ENCODE peak calls at places on chromosomes 2 and 18, in four cellular contexts. B, I, U and K are unnamed samples.

GRCh38 chr2:216222650-216223352 is 113.7 kb downstream of the XRCC5 start:
- DNase-seq in U (no peak), B (no peak), I (no peak), K (peak; percentile 33)

GRCh38 chr2:50490991-50491390 is 540.9 kb downstream of the NRXN1 start:
- DNase-seq in I (no peak), U (no peak), B (no peak), K (no peak)

GRCh38 chr2:158269143-158269542 is 167.5 kb downstream of the UPP2 start:
- DNase-seq in U (no peak), B (no peak), I (no peak), K (no peak)

GRCh38 chr2:172089005-172089504 is 3.7 kb downstream of the DLX1 start:
- DNase-seq in B (no peak), U (no peak), I (no peak), K (no peak)

GRCh38 chr2:196445991-196446390 is 193.5 kb upstream of the CCDC150 start:
- DNase-seq in I (no peak), B (no peak), U (no peak), K (no peak)

GRCh38 chr2:134739879-134740301 is 21.1 kb upstream of the TMEM163 start:
- DNase-seq in B (no peak), I (no peak), U (no peak), K (no peak)

GRCh38 chr18:80175451-80176235 is 66.6 kb downstream of the ADNP2 start:
- DNase-seq in B (no peak), I (no peak), U (no peak), K (no peak)

GRCh38 chr2:204645018-204645775 is 99.9 kb downstream of the PARD3B start:
- DNase-seq in U (no peak), B (no peak), I (no peak), K (no peak)

GRCh38 chr2:161990741-161991140 is 83.3 kb downstream of the DPP4 start:
- DNase-seq in B (peak; percentile 53), I (peak; percentile 62), U (no peak), K (no peak)

GRCh38 chr2:180203972-180204371 is 196.9 kb upstream of the CWC22 start:
- DNase-seq in I (no peak), U (no peak), B (no peak), K (no peak)

GRCh38 chr2:72788756-72789155 is 37.1 kb downstream of the EXOC6B start:
- DNase-seq in I (no peak), B (no peak), U (no peak), K (no peak)

GRCh38 chr2:189830510-189830909 is 46.3 kb downstream of the PMS1 start:
- DNase-seq in U (no peak), B (no peak), I (no peak), K (no peak)

GRCh38 chr2:19607931-19608762 is 249.7 kb upstream of the OSR1 start:
- DNase-seq in U (no peak), B (no peak), I (no peak), K (no peak)

GRCh38 chr2:128227862-128228261 is 90.8 kb downstream of the HS6ST1 start:
- DNase-seq in U (no peak), I (no peak), B (no peak), K (no peak)

GRCh38 chr2:232611559-232612218 is 21.7 kb upstream of the EFHD1 start:
- DNase-seq in U (peak; percentile 62), I (peak; percentile 61), B (no peak), K (peak; percentile 30)

GRCh38 chr2:144132357-144132756 is 387.6 kb downstream of the ZEB2 start:
- DNase-seq in B (no peak), U (no peak), I (no peak), K (no peak)

GRCh38 chr2:238916875-238917590 is 69.1 kb downstream of the TWIST2 start:
- DNase-seq in U (no peak), B (no peak), I (no peak), K (no peak)

GRCh38 chr2:231331533-231331932 is 64.0 kb upstream of the B3GNT7 start:
- DNase-seq in U (no peak), I (no peak), B (no peak), K (no peak)

GRCh38 chr18:79598046-79598884 is 81.3 kb upstream of the CTDP1 start:
- DNase-seq in U (no peak), B (no peak), I (no peak), K (no peak)

GRCh38 chr2:5560981-5561380 is 131.2 kb upstream of the SOX11 start:
- DNase-seq in I (no peak), B (no peak), U (no peak), K (no peak)

GRCh38 chr2:105812180-105813044 is 67.7 kb downstream of the NCK2 start:
- DNase-seq in B (no peak), I (peak; percentile 60), U (peak; percentile 41), K (no peak)

GRCh38 chr2:70979626-70980025 is 1.2 kb downstream of the ANKRD53 start:
- DNase-seq in I (no peak), U (no peak), B (no peak), K (no peak)

GRCh38 chr18:31980863-31981262 is 37.8 kb upstream of the RNF125 start:
- DNase-seq in B (no peak), U (no peak), I (no peak), K (no peak)

GRCh38 chr2:189210250-189211075 is 30.9 kb upstream of the COL5A2 start:
- DNase-seq in U (peak; percentile 56), I (no peak), B (peak; percentile 24), K (no peak)

GRCh38 chr2:206390181-206390580 is 53.2 kb upstream of the ADAM23 start:
- DNase-seq in I (no peak), B (no peak), U (no peak), K (no peak)

GRCh38 chr2:40363631-40364030 is 88.3 kb downstream of the SLC8A1 start:
- DNase-seq in I (no peak), U (no peak), B (no peak), K (no peak)

GRCh38 chr2:180015951-180016709 is 9.0 kb upstream of the CWC22 start:
- DNase-seq in U (no peak), I (no peak), B (no peak), K (no peak)

GRCh38 chr2:101737478-101738240 is 40.2 kb downstream of the MAP4K4 start:
- DNase-seq in I (no peak), U (no peak), B (no peak), K (no peak)

GRCh38 chr2:18065264-18065663 is 186.8 kb downstream of the KCNS3 start:
- DNase-seq in U (no peak), B (no peak), I (no peak), K (no peak)

GRCh38 chr2:27893031-27893430 is 2.5 kb downstream of the BABAM2 start:
- DNase-seq in B (no peak), U (no peak), I (no peak), K (no peak)

GRCh38 chr2:139383532-139383931 is 603.3 kb upstream of the NXPH2 start:
- DNase-seq in U (no peak), I (no peak), B (no peak), K (no peak)

GRCh38 chr2:139389391-139389790 is 609.2 kb upstream of the NXPH2 start:
- DNase-seq in B (no peak), I (no peak), U (no peak), K (no peak)

GRCh38 chr2:139386401-139386800 is 606.2 kb upstream of the NXPH2 start:
- DNase-seq in I (no peak), B (no peak), U (no peak), K (no peak)
- TF ChIP-seq TCF7L2 in I (no peak), B (no peak), U (no peak), K (no peak)

GRCh38 chr2:241562269-241562891 is 3.8 kb downstream of the BOK start:
- DNase-seq in U (no peak), B (no peak), I (no peak), K (no peak)
- H3K4me1 ChIP-seq in U (peaks cover 64% of the 10 kb centered on the region), B (peaks cover 47% of the 10 kb centered on the region), I (peaks cover 42% of the 10 kb centered on the region), K (peaks cover 45% of the 10 kb centered on the region)

GRCh38 chr2:37203708-37204107 is 7.4 kb downstream of the CEBPZOS start:
- DNase-seq in U (no peak), I (no peak), B (no peak), K (no peak)
- TF ChIP-seq POLR2AphosphoS5 in U (no peak), I (no peak), B (no peak), K (no peak)

GRCh38 chr2:84301717-84302116 is 157.4 kb downstream of the SUCLG1 start:
- DNase-seq in B (no peak), I (no peak), U (no peak), K (no peak)

GRCh38 chr2:84299211-84299775 is 159.8 kb downstream of the SUCLG1 start:
- DNase-seq in I (no peak), U (no peak), B (no peak), K (no peak)

GRCh38 chr2:84300030-84301029 is 158.8 kb downstream of the SUCLG1 start:
- DNase-seq in U (no peak), I (peak; percentile 96), B (no peak), K (no peak)

GRCh38 chr2:84306361-84306760 is 152.7 kb downstream of the SUCLG1 start:
- DNase-seq in I (no peak), U (no peak), B (no peak), K (no peak)

DNA sequence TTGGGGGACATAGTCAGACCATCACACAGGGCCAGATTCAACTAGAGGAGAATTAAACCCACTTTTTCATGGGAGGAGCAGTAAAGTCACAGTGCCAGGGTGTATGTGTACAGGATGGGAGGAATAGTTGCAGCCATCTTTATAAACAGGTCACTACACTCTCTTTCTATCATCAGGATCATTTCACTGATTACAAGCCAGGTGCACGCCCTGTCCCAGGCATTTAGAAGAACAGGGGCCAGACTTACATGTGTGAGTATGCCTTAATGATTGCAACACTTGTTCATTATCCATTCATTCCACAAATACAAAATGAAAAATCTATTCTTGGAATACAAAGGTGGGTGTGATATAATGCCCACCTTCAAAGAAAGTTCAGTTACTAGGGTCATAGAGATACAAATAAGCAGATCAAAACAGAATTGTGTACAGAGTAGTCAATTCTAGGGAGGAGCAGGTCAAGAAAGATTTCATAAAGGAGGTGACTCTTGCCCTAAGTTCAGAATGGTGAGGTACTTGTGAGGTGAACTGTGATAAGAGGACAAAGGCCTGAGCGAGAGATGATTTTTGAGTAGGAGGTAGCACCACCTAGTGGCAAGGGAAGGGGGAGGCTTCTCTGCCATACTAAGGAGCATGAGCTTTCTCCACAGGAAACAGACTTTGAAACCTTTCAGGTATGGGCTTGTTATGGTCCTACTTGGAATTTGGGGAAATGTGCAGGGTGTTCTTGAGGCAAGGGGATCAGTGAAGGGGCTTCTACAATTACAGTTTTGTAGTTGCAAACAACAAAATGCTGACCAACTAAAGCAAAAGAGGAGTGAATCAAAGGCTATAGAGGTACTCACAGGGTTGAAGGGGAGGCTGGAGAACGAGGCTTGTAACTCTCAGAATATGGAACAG is 156.3 kb downstream of the SUCLG1 start:
- DNase-seq in I (peak; percentile 83), U (peak; percentile 76), B (peak; percentile 47), K (peak; percentile 61)
- TF ChIP-seq TCF7L2 in I (no peak), U (no peak), B (no peak), K (no peak)